ENCODE peak calls at places on chromosomes 7 and 10, in ten cellular contexts. W is adrenal gland, H is spleen, X is ovary, D is breast epithelium, V is stomach, C is Peyer's patch, F is vagina, B is sigmoid colon, O is IMR-90. Q is an unnamed sample.

GRCh38 chr7:13044309-13044708 is 356.9 kb downstream of the ARL4A start:
- DNase-seq in W (no peak), H (no peak), X (no peak), D (no peak), V (no peak), C (no peak), F (no peak), B (no peak), O (no peak), Q (no peak)

GRCh38 chr7:87000344-87000743 is 59.1 kb downstream of the ELAPOR2 start:
- DNase-seq in W (peak; percentile 9), H (no peak), X (no peak), D (no peak), V (no peak), C (no peak), F (no peak), B (no peak), O (no peak), Q (no peak)

GRCh38 chr7:50608196-50608906 is 43.1 kb upstream of the DDC start:
- DNase-seq in W (no peak), H (no peak), X (no peak), D (no peak), V (no peak), C (no peak), F (no peak), B (no peak), O (no peak), Q (no peak)

GRCh38 chr10:69958232-69958902 is 94.3 kb upstream of the MACROH2A2 start:
- DNase-seq in W (no peak), H (no peak), X (no peak), D (no peak), V (peak; percentile 27), C (no peak), F (no peak), B (no peak), O (peak; percentile 53), Q (no peak)

GRCh38 chr7:15086171-15086745 is 183.7 kb upstream of the DGKB start:
- DNase-seq in W (no peak), H (no peak), X (no peak), D (no peak), V (no peak), C (no peak), F (no peak), B (no peak), O (no peak), Q (no peak)

GRCh38 chr7:134083766-134084487 is 43.2 kb upstream of the LRGUK start:
- DNase-seq in W (peak; percentile 51), H (no peak), X (no peak), D (no peak), V (no peak), C (no peak), F (no peak), B (no peak), O (peak; percentile 16), Q (no peak)

GRCh38 chr10:123157210-123157609 is 3.0 kb downstream of the BUB3 start:
- DNase-seq in W (no peak), H (no peak), X (no peak), D (no peak), V (no peak), C (no peak), F (no peak), B (no peak), O (peak; percentile 82), Q (no peak)

GRCh38 chr7:41709621-41710020 is 6.7 kb upstream of the INHBA start:
- DNase-seq in W (no peak), H (no peak), X (no peak), D (no peak), V (no peak), C (no peak), F (no peak), B (no peak), O (peak; percentile 99), Q (no peak)

GRCh38 chr10:5762531-5762930 is 50.7 kb downstream of the GDI2 start:
- DNase-seq in W (no peak), H (no peak), X (no peak), D (no peak), V (no peak), C (no peak), F (no peak), B (no peak), O (no peak), Q (no peak)

GRCh38 chr10:5766189-5766588 is 47.0 kb downstream of the GDI2 start:
- DNase-seq in W (no peak), H (no peak), X (no peak), D (no peak), V (no peak), C (no peak), F (no peak), B (no peak), O (no peak), Q (no peak)

GRCh38 chr10:5765617-5766016 is 47.6 kb downstream of the GDI2 start:
- DNase-seq in W (no peak), H (no peak), X (no peak), D (no peak), V (no peak), C (no peak), F (no peak), B (no peak), O (no peak), Q (no peak)

GRCh38 chr10:5761220-5761619 is 52.0 kb downstream of the GDI2 start:
- DNase-seq in W (no peak), H (no peak), X (no peak), D (no peak), V (no peak), C (no peak), F (no peak), B (no peak), O (no peak), Q (no peak)

DNA sequence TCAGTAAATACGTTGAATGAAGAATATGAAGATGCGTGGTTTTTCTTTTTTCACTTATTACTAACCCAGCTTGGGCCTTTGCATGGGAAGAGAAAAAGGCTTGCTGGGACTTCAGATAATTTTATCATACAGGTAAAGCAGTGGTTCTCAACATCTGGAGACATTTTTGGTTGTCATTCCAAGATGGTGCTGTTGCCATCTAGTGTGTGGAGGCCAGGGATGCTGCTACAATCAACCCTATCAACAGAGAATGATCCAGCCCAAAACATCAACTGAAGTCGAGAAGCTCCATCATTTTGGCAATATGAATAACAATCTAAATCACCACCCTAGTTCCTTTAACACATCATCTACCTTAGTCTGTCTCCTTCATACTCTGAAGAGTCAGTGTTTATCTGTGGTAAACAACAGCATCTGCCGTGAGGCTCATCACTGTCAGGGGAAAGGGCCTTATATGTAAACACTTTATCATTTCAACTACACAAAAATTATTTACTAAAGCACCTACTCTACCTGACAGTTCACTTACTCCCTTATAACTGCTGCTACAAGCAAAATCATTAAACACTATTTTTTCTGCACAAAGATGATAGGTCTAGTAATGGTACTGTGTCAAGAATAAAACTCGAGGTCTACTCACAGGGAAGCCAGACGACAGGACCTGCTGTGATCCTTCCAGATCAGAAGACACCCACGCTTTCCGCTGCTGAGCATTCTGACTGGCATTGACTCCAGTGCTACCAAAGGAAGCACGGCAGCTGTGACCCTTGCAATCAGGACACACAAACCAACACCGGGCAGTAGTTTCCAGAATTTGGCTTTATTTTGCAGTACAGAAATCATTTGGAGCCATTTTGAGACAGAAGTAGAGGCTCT is 48.6 kb downstream of the GDI2 start:
- DNase-seq in W (no peak), H (no peak), X (no peak), D (no peak), V (no peak), C (no peak), F (no peak), B (no peak), O (no peak), Q (no peak)
- TF ChIP-seq POLR2A in W (no peak), H (no peak), X (no peak), D (no peak), V (no peak), C (no peak), F (no peak), B (no peak), O (no peak), Q (no peak)

DNA sequence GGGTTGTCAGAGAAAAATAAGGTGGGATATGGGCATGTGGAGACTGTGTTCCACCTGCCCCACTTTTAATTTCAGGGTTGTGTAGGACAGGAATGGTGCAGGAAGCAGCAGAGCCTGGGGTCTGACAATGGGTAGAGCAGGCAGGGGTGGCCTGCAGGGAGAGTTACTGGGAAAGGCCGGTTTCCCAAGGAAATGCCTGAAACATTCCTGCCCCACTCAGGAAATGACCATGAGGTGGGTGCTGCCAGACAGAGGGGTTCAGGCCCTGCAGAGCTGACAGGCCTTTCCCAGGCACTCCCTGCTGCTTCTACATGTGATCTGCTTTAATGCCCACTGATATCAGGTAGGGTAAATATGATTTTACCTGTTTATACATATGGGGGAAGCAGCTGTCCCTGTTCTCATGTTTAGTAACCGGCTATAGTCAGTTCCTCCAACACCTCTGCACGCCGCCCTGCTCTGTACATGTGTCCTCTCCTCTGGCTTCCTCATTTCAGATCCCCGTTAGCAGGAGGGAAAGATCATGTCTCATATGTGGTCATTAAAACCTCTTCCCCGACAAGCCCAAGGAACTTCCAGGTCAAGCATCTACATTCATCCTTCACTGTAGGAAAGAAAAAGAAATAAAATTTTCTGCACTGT is 118.6 kb upstream of the PRSS58 start:
- DNase-seq in W (no peak), H (no peak), X (no peak), D (no peak), V (no peak), C (no peak), F (no peak), B (no peak), O (no peak), Q (no peak)
- H3K27ac ChIP-seq in W (no peak overlapping the region), H (no peak overlapping the region), X (no peak overlapping the region), D (no peak overlapping the region), V (no peak overlapping the region), C (no peak overlapping the region), F (no peak overlapping the region), B (no peak overlapping the region), O (no peak overlapping the region), Q (no peak overlapping the region)

DNA sequence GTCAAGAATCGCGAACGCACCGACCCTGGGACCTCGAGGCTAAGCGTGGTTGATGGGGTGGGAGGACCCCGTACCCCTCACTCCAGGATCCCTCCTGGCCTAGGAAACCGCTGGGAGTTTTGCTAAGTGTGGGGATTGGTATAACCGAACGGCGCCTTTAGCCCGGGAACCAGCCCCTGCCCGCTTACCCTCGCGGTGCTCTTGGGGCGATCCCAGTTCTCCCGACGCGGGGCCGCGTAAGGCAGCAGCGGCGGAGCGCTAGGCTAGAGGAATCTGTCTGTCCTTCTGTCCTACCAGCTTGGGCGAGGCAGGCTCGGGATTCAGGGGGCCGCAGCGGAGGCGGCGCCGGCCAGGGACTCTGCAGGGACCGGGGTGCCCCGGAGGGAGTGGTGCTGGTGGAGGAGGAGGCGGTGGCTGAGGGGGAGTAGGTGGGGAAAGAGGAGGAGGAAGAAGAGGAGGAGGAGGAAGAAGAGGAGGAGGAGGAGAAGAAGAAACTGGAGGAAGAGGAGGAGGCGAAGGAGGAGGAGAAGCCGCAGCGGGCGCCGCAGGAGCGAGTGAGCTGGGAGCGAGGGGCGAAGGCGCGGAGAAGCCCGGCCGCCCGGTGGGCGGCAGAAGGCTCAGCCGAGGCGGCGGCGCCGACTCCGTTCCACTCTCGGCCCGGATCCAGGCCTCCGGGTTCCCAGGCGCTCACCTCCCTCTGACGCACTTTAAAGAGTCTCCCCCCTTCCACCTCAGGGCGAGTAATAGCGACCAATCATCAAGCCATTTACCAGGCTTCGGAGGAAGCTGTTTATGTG is 439 bp upstream of the EMX2 start:
- DNase-seq in W (peak; percentile 25), H (no peak), X (peak; percentile 91), D (no peak), V (no peak), C (no peak), F (no peak), B (no peak), O (peak; percentile 2), Q (no peak)
- TF ChIP-seq POLR2A in W (no peak), H (no peak), X (peak; percentile 77), D (no peak), V (no peak), C (no peak), F (no peak), B (no peak), O (no peak), Q (no peak)

GRCh38 chr7:36044096-36044892 is 108.8 kb upstream of the EEPD1 start:
- DNase-seq in W (no peak), H (no peak), X (no peak), D (no peak), V (no peak), C (no peak), F (no peak), B (no peak), O (no peak), Q (no peak)

GRCh38 chr7:36047254-36047653 is 105.8 kb upstream of the EEPD1 start:
- DNase-seq in W (no peak), H (no peak), X (no peak), D (no peak), V (no peak), C (no peak), F (no peak), B (no peak), O (no peak), Q (no peak)

GRCh38 chr7:36048141-36048901 is 104.7 kb upstream of the EEPD1 start:
- DNase-seq in W (no peak), H (no peak), X (no peak), D (peak; percentile 67), V (no peak), C (no peak), F (no peak), B (peak; percentile 75), O (peak; percentile 83), Q (no peak)

GRCh38 chr7:36045830-36046341 is 107.2 kb upstream of the EEPD1 start:
- DNase-seq in W (no peak), H (no peak), X (no peak), D (no peak), V (no peak), C (no peak), F (no peak), B (no peak), O (no peak), Q (no peak)

GRCh38 chr7:36045275-36045674 is 107.8 kb upstream of the EEPD1 start:
- DNase-seq in W (no peak), H (no peak), X (no peak), D (no peak), V (no peak), C (no peak), F (no peak), B (no peak), O (peak; percentile 56), Q (no peak)
- H3K27ac ChIP-seq in W (peak overlapping the region; percentile 57), H (peak overlapping the region; percentile 55), X (no peak overlapping the region), D (peak overlapping the region; percentile 80), V (peak overlapping the region; percentile 36), C (peak overlapping the region; percentile 16), F (peak overlapping the region; percentile 73), B (no peak overlapping the region), O (peak overlapping the region; percentile 53), Q (peak overlapping the region; percentile 19)